ENCODE peak calls at places on chromosomes 2 and 18, in seven cellular contexts. One of them, this sample, is unnamed.
A peak's percentile ranks its signal among the peaks of the same experiment; 100 is the strongest.

GRCh38 chr2:74966893-74967292 is 8.4 kb downstream of the POLE4 start:
- DNase-seq in breast epithelium: no peak
- DNase-seq in mammary epithelial cell: no peak
- DNase-seq in DND-41: no peak
- DNase-seq in HCT116: no peak
- DNase-seq in upper lobe of right lung: no peak
- DNase-seq in IMR-90: no peak
- DNase-seq in this sample: no peak

GRCh38 chr18:8501044-8501443 is 108.2 kb upstream of the RAB12 start:
- DNase-seq in IMR-90: no peak
- DNase-seq in HCT116: no peak
- DNase-seq in breast epithelium: no peak
- DNase-seq in DND-41: no peak
- DNase-seq in upper lobe of right lung: no peak
- DNase-seq in mammary epithelial cell: no peak
- DNase-seq in this sample: no peak

GRCh38 chr2:102872388-102872787 is 110.6 kb downstream of the TMEM182 start:
- DNase-seq in breast epithelium: no peak
- DNase-seq in IMR-90: no peak
- DNase-seq in mammary epithelial cell: no peak
- DNase-seq in DND-41: no peak
- DNase-seq in HCT116: peak; percentile 4
- DNase-seq in upper lobe of right lung: no peak
- DNase-seq in this sample: no peak

GRCh38 chr2:156486175-156486574 is 50.0 kb downstream of the GPD2 start:
- DNase-seq in upper lobe of right lung: no peak
- DNase-seq in DND-41: no peak
- DNase-seq in HCT116: no peak
- DNase-seq in breast epithelium: no peak
- DNase-seq in IMR-90: peak; percentile 60
- DNase-seq in mammary epithelial cell: peak; percentile 13
- DNase-seq in this sample: no peak

GRCh38 chr2:141941224-141941714 is 189.5 kb downstream of the LRP1B start:
- DNase-seq in DND-41: no peak
- DNase-seq in HCT116: no peak
- DNase-seq in upper lobe of right lung: no peak
- DNase-seq in breast epithelium: no peak
- DNase-seq in mammary epithelial cell: no peak
- DNase-seq in IMR-90: no peak
- DNase-seq in this sample: no peak

GRCh38 chr2:218168016-218168415 is 1.3 kb upstream of the CXCR1 start:
- DNase-seq in IMR-90: peak; percentile 6
- DNase-seq in mammary epithelial cell: peak; percentile 55
- DNase-seq in breast epithelium: no peak
- DNase-seq in HCT116: no peak
- DNase-seq in upper lobe of right lung: no peak
- DNase-seq in DND-41: no peak
- DNase-seq in this sample: no peak

GRCh38 chr2:104872866-104873688 is 19.2 kb downstream of the POU3F3 start:
- DNase-seq in upper lobe of right lung: peak; percentile 80
- DNase-seq in mammary epithelial cell: peak; percentile 46
- DNase-seq in HCT116: peak; percentile 10
- DNase-seq in DND-41: peak; percentile 72
- DNase-seq in breast epithelium: peak; percentile 53
- DNase-seq in IMR-90: peak; percentile 37
- DNase-seq in this sample: no peak

GRCh38 chr18:22422909-22423548 is 5.3 kb upstream of the CTAGE1 start:
- DNase-seq in DND-41: no peak
- DNase-seq in HCT116: no peak
- DNase-seq in mammary epithelial cell: peak; percentile 20
- DNase-seq in breast epithelium: no peak
- DNase-seq in IMR-90: peak; percentile 87
- DNase-seq in upper lobe of right lung: peak; percentile 69
- DNase-seq in this sample: no peak

GRCh38 chr2:6773007-6773693 is 92.6 kb downstream of the CMPK2 start:
- DNase-seq in HCT116: peak; percentile 26
- DNase-seq in IMR-90: peak; percentile 11
- DNase-seq in upper lobe of right lung: peak; percentile 86
- DNase-seq in mammary epithelial cell: peak; percentile 6
- DNase-seq in breast epithelium: no peak
- DNase-seq in DND-41: peak; percentile 79
- DNase-seq in this sample: no peak

GRCh38 chr2:223538920-223539440 is 63.2 kb downstream of the SCG2 start:
- DNase-seq in upper lobe of right lung: no peak
- DNase-seq in DND-41: no peak
- DNase-seq in IMR-90: no peak
- DNase-seq in HCT116: no peak
- DNase-seq in breast epithelium: no peak
- DNase-seq in mammary epithelial cell: no peak
- DNase-seq in this sample: no peak

GRCh38 chr2:12675352-12675795 is 41.4 kb upstream of the TRIB2 start:
- DNase-seq in HCT116: no peak
- DNase-seq in mammary epithelial cell: peak; percentile 31
- DNase-seq in upper lobe of right lung: no peak
- DNase-seq in IMR-90: peak; percentile 53
- DNase-seq in DND-41: no peak
- DNase-seq in breast epithelium: no peak
- DNase-seq in this sample: no peak

GRCh38 chr2:71850306-71850801 is 297.3 kb downstream of the CYP26B1 start:
- DNase-seq in DND-41: no peak
- DNase-seq in HCT116: no peak
- DNase-seq in mammary epithelial cell: no peak
- DNase-seq in IMR-90: no peak
- DNase-seq in breast epithelium: no peak
- DNase-seq in upper lobe of right lung: no peak
- DNase-seq in this sample: no peak

GRCh38 chr18:26088482-26088881 is 1.9 kb downstream of the SS18 start:
- DNase-seq in breast epithelium: no peak
- DNase-seq in mammary epithelial cell: peak; percentile 26
- DNase-seq in HCT116: no peak
- DNase-seq in DND-41: no peak
- DNase-seq in IMR-90: no peak
- DNase-seq in upper lobe of right lung: no peak
- DNase-seq in this sample: no peak

GRCh38 chr2:204021290-204022081 is 84.9 kb downstream of the ICOS start:
- DNase-seq in IMR-90: no peak
- DNase-seq in upper lobe of right lung: no peak
- DNase-seq in breast epithelium: no peak
- DNase-seq in HCT116: no peak
- DNase-seq in DND-41: no peak
- DNase-seq in mammary epithelial cell: no peak
- DNase-seq in this sample: no peak

GRCh38 chr2:120480346-120480902 is 134.5 kb downstream of the INHBB start:
- DNase-seq in mammary epithelial cell: no peak
- DNase-seq in upper lobe of right lung: peak; percentile 29
- DNase-seq in HCT116: no peak
- DNase-seq in IMR-90: no peak
- DNase-seq in breast epithelium: no peak
- DNase-seq in DND-41: no peak
- DNase-seq in this sample: peak; percentile 19

GRCh38 chr18:7141287-7141686 is 23.7 kb upstream of the LAMA1 start:
- DNase-seq in mammary epithelial cell: no peak
- DNase-seq in IMR-90: no peak
- DNase-seq in breast epithelium: no peak
- DNase-seq in HCT116: no peak
- DNase-seq in DND-41: no peak
- DNase-seq in upper lobe of right lung: no peak
- DNase-seq in this sample: no peak

GRCh38 chr18:33603434-33603833 is 25.4 kb downstream of the ASXL3 start:
- DNase-seq in HCT116: no peak
- DNase-seq in IMR-90: no peak
- DNase-seq in upper lobe of right lung: no peak
- DNase-seq in breast epithelium: no peak
- DNase-seq in DND-41: no peak
- DNase-seq in mammary epithelial cell: no peak
- DNase-seq in this sample: no peak

DNA sequence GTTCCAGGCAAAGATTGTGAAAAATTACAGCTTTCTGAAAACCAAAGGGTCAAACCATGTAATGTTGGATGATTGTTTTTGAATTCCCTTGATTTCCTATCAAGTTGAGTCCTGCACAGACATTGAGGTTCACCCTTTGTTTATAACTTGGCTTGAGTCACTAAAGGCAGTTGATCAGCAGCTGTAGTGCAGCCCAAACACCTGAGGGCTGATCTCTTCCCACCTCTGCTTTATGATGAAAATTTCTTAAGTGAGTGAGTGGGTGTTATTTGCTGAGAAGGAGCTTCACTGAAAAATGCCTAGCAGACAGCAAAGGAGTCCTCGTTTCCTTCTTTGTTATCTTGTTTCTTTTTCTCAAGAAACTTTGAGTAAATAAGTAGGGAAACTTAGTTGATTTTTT is 31.9 kb upstream of the BMPR2 start:
- DNase-seq in upper lobe of right lung: no peak
- DNase-seq in breast epithelium: peak; percentile 50
- DNase-seq in HCT116: no peak
- DNase-seq in IMR-90: peak; percentile 45
- DNase-seq in DND-41: no peak
- DNase-seq in mammary epithelial cell: peak; percentile 86
- DNase-seq in this sample: no peak
- H3K27ac ChIP-seq in upper lobe of right lung: no peak overlapping the region
- H3K27ac ChIP-seq in breast epithelium: peak overlapping the region; percentile 62
- H3K27ac ChIP-seq in HCT116: no peak overlapping the region
- H3K27ac ChIP-seq in IMR-90: no peak overlapping the region
- H3K27ac ChIP-seq in DND-41: no peak overlapping the region
- H3K27ac ChIP-seq in mammary epithelial cell: peak overlapping the region; percentile 50
- H3K27ac ChIP-seq in this sample: no peak overlapping the region

GRCh38 chr18:63207154-63207790 is 112.3 kb downstream of the BCL2 start:
- DNase-seq in IMR-90: no peak
- DNase-seq in mammary epithelial cell: no peak
- DNase-seq in breast epithelium: no peak
- DNase-seq in upper lobe of right lung: no peak
- DNase-seq in DND-41: peak; percentile 69
- DNase-seq in HCT116: no peak
- DNase-seq in this sample: no peak

GRCh38 chr18:63207825-63208224 is 111.7 kb downstream of the BCL2 start:
- DNase-seq in breast epithelium: no peak
- DNase-seq in HCT116: no peak
- DNase-seq in IMR-90: no peak
- DNase-seq in mammary epithelial cell: no peak
- DNase-seq in DND-41: no peak
- DNase-seq in upper lobe of right lung: no peak
- DNase-seq in this sample: no peak

GRCh38 chr18:63203497-63203896 is 116.1 kb downstream of the BCL2 start:
- DNase-seq in breast epithelium: no peak
- DNase-seq in mammary epithelial cell: no peak
- DNase-seq in IMR-90: no peak
- DNase-seq in upper lobe of right lung: no peak
- DNase-seq in DND-41: no peak
- DNase-seq in HCT116: no peak
- DNase-seq in this sample: no peak

GRCh38 chr18:63206433-63207153 is 113.0 kb downstream of the BCL2 start:
- DNase-seq in HCT116: no peak
- DNase-seq in IMR-90: no peak
- DNase-seq in mammary epithelial cell: no peak
- DNase-seq in upper lobe of right lung: no peak
- DNase-seq in breast epithelium: no peak
- DNase-seq in DND-41: peak; percentile 55
- DNase-seq in this sample: no peak

GRCh38 chr18:63205791-63206252 is 113.7 kb downstream of the BCL2 start:
- DNase-seq in DND-41: peak; percentile 76
- DNase-seq in upper lobe of right lung: no peak
- DNase-seq in breast epithelium: no peak
- DNase-seq in mammary epithelial cell: no peak
- DNase-seq in HCT116: no peak
- DNase-seq in IMR-90: no peak
- DNase-seq in this sample: no peak
- H3K4me1 ChIP-seq in DND-41: peaks cover 92% of the 10 kb centered on the region
- H3K4me1 ChIP-seq in upper lobe of right lung: no peaks in the 10 kb centered on the region
- H3K4me1 ChIP-seq in breast epithelium: no peaks in the 10 kb centered on the region
- H3K4me1 ChIP-seq in mammary epithelial cell: peaks cover 4% of the 10 kb centered on the region
- H3K4me1 ChIP-seq in HCT116: no peaks in the 10 kb centered on the region
- H3K4me1 ChIP-seq in IMR-90: no peaks in the 10 kb centered on the region
- H3K4me1 ChIP-seq in this sample: no peaks in the 10 kb centered on the region

GRCh38 chr2:173749315-173749714 is 215.9 kb downstream of the SP3 start:
- DNase-seq in mammary epithelial cell: peak; percentile 6
- DNase-seq in DND-41: no peak
- DNase-seq in upper lobe of right lung: no peak
- DNase-seq in breast epithelium: no peak
- DNase-seq in IMR-90: peak; percentile 54
- DNase-seq in HCT116: peak; percentile 27
- DNase-seq in this sample: no peak
- TF ChIP-seq CTCF in mammary epithelial cell: no peak
- TF ChIP-seq CTCF in DND-41: no peak
- TF ChIP-seq CTCF in upper lobe of right lung: peak; percentile 18
- TF ChIP-seq CTCF in breast epithelium: no peak
- TF ChIP-seq CTCF in IMR-90: peak; percentile 49
- TF ChIP-seq CTCF in HCT116: peak; percentile 58
- TF ChIP-seq CTCF in this sample: peak; percentile 52

GRCh38 chr2:8514274-8514662 is 167.6 kb upstream of the ID2 start:
- DNase-seq in mammary epithelial cell: no peak
- DNase-seq in IMR-90: no peak
- DNase-seq in DND-41: no peak
- DNase-seq in upper lobe of right lung: no peak
- DNase-seq in breast epithelium: no peak
- DNase-seq in HCT116: no peak
- DNase-seq in this sample: no peak

GRCh38 chr2:8514748-8515389 is 167.0 kb upstream of the ID2 start:
- DNase-seq in mammary epithelial cell: no peak
- DNase-seq in IMR-90: no peak
- DNase-seq in upper lobe of right lung: no peak
- DNase-seq in DND-41: peak; percentile 50
- DNase-seq in breast epithelium: no peak
- DNase-seq in HCT116: no peak
- DNase-seq in this sample: no peak

GRCh38 chr2:8515390-8515761 is 166.5 kb upstream of the ID2 start:
- DNase-seq in upper lobe of right lung: no peak
- DNase-seq in mammary epithelial cell: no peak
- DNase-seq in IMR-90: no peak
- DNase-seq in breast epithelium: peak; percentile 44
- DNase-seq in DND-41: peak; percentile 76
- DNase-seq in HCT116: no peak
- DNase-seq in this sample: no peak

GRCh38 chr2:8517850-8518480 is 163.9 kb upstream of the ID2 start:
- DNase-seq in HCT116: no peak
- DNase-seq in breast epithelium: no peak
- DNase-seq in DND-41: no peak
- DNase-seq in IMR-90: no peak
- DNase-seq in upper lobe of right lung: no peak
- DNase-seq in mammary epithelial cell: no peak
- DNase-seq in this sample: no peak

GRCh38 chr2:8515864-8516533 is 165.9 kb upstream of the ID2 start:
- DNase-seq in upper lobe of right lung: no peak
- DNase-seq in IMR-90: no peak
- DNase-seq in HCT116: no peak
- DNase-seq in breast epithelium: no peak
- DNase-seq in mammary epithelial cell: no peak
- DNase-seq in DND-41: peak; percentile 68
- DNase-seq in this sample: no peak
- H3K27ac ChIP-seq in upper lobe of right lung: peak overlapping the region; percentile 51
- H3K27ac ChIP-seq in IMR-90: no peak overlapping the region
- H3K27ac ChIP-seq in HCT116: no peak overlapping the region
- H3K27ac ChIP-seq in breast epithelium: no peak overlapping the region
- H3K27ac ChIP-seq in mammary epithelial cell: no peak overlapping the region
- H3K27ac ChIP-seq in DND-41: peak overlapping the region; percentile 67
- H3K27ac ChIP-seq in this sample: no peak overlapping the region

DNA sequence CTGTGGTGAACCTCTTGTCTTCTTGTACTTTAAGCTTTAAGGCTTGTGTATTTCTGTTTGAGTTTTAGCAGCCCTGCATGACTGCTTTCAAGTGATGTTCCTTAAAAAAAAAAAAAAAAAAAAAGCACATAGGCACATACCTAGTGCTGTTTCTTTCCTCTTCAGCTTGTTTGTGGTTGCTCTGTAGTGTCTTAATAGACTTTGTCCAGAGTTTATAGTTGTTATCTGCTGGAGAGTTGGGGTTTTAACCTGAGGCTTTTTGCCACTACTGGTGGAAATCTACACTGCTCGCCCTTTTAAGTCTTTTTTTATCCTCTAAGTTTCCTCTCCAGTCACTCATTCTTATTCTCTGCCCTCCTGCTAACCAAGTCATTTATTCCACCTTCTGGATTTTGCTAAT is 34.5 kb downstream of the AGFG1 start:
- DNase-seq in upper lobe of right lung: no peak
- DNase-seq in IMR-90: no peak
- DNase-seq in HCT116: no peak
- DNase-seq in breast epithelium: no peak
- DNase-seq in mammary epithelial cell: no peak
- DNase-seq in DND-41: no peak
- DNase-seq in this sample: no peak
- H3K4me1 ChIP-seq in upper lobe of right lung: peaks cover 67% of the 10 kb centered on the region
- H3K4me1 ChIP-seq in IMR-90: peaks cover 12% of the 10 kb centered on the region
- H3K4me1 ChIP-seq in HCT116: peaks cover 75% of the 10 kb centered on the region
- H3K4me1 ChIP-seq in breast epithelium: peaks cover 4% of the 10 kb centered on the region
- H3K4me1 ChIP-seq in mammary epithelial cell: peaks cover 23% of the 10 kb centered on the region
- H3K4me1 ChIP-seq in DND-41: no peaks in the 10 kb centered on the region
- H3K4me1 ChIP-seq in this sample: peaks cover 42% of the 10 kb centered on the region